ENCODE peak calls at places on chromosome 17, in six cellular contexts. J is CD4-positive, CD25-positive, alpha-beta regulatory T cell; W is sciatic nerve; E is IMR-90; T is CD4-positive, alpha-beta memory T cell; P is activated naive CD4-positive, alpha-beta T cell treated with Interleukin-2 at 50 U/mL for 16 hours. F is an unnamed sample.

GRCh38 chr17:68955181-68955841 is at the start of gene ABCA8:
- DNase-seq in T (no peak), P (no peak), J (no peak), E (peak; percentile 58), W (peak; percentile 63), F (no peak)

GRCh38 chr17:78791840-78792709 is 10.0 kb upstream of the CYTH1 start:
- DNase-seq in P (no peak), T (no peak), E (no peak), J (no peak), W (no peak), F (no peak)

GRCh38 chr17:64115043-64115698 is 14.8 kb downstream of the ERN1 start:
- DNase-seq in P (no peak), W (no peak), T (no peak), J (no peak), E (no peak), F (peak; percentile 30)

GRCh38 chr17:2395258-2396170 is 5.3 kb downstream of the MNT start:
- DNase-seq in J (no peak), T (no peak), P (no peak), W (no peak), E (peak; percentile 58), F (peak; percentile 66)

GRCh38 chr17:59287887-59288286 is 43.6 kb upstream of the YPEL2 start:
- DNase-seq in T (no peak), W (no peak), P (no peak), E (no peak), J (no peak), F (peak; percentile 20)

GRCh38 chr17:50139950-50140885 is 10.3 kb upstream of the SAMD14 start:
- DNase-seq in T (peak; percentile 80), W (peak; percentile 88), J (peak; percentile 74), E (peak; percentile 73), P (peak; percentile 84), F (peak; percentile 87)

GRCh38 chr17:20009302-20010098 is at the start of gene SPECC1:
- DNase-seq in E (peak; percentile 43), J (peak; percentile 77), T (peak; percentile 91), P (peak; percentile 90), W (peak; percentile 86), F (peak; percentile 72)

GRCh38 chr17:81116704-81117103 is 48.6 kb upstream of the PVALEF start:
- DNase-seq in T (no peak), E (no peak), W (no peak), J (no peak), P (no peak), F (no peak)

GRCh38 chr17:17783121-17783824 is 53.5 kb downstream of the SREBF1 start:
- DNase-seq in T (peak; percentile 61), J (peak; percentile 35), P (peak; percentile 57), E (no peak), W (no peak), F (peak; percentile 49)

GRCh38 chr17:35287286-35287811 is 44.5 kb downstream of the SLFN5 start:
- DNase-seq in J (no peak), P (no peak), T (no peak), W (no peak), E (no peak), F (no peak)

GRCh38 chr17:73695035-73695738 is 50.9 kb upstream of the SDK2 start:
- DNase-seq in J (no peak), T (no peak), E (no peak), W (no peak), P (no peak), F (no peak)